ENCODE peak calls at places on chromosomes 5 and 9, in five cellular contexts. L is HuH-7.5; H is stimulated activated naive CD4-positive, alpha-beta T cell; A is PC-9; G is H54. K is an unnamed sample.

GRCh38 chr9:6616976-6617375 is 28.6 kb downstream of the GLDC start:
- DNase-seq in G (no peak), L (no peak), H (no peak), A (no peak), K (no peak)

GRCh38 chr9:114120192-114121014 is 21.3 kb upstream of the KIF12 start:
- DNase-seq in G (no peak), H (no peak), A (no peak), L (no peak), K (no peak)

GRCh38 chr5:159095882-159096554 is 3.7 kb downstream of the EBF1 start:
- DNase-seq in L (no peak), A (no peak), H (no peak), G (no peak), K (no peak)

GRCh38 chr9:129404621-129405020 is 216.3 kb downstream of the C9orf50 start:
- DNase-seq in A (no peak), H (no peak), L (no peak), G (no peak), K (no peak)

GRCh38 chr5:1108008-1108864 is 3.6 kb downstream of the SLC12A7 start:
- DNase-seq in G (no peak), A (no peak), L (no peak), H (no peak), K (no peak)

GRCh38 chr5:112529525-112529924 is 110.4 kb upstream of the EPB41L4A start:
- DNase-seq in A (no peak), H (no peak), G (no peak), L (no peak), K (no peak)

GRCh38 chr5:39815701-39816100 is 390.9 kb upstream of the DAB2 start:
- DNase-seq in H (no peak), A (no peak), L (peak), G (no peak), K (no peak)

GRCh38 chr9:10062629-10063395 is 550.0 kb downstream of the PTPRD start:
- DNase-seq in L (no peak), H (no peak), G (no peak), A (no peak), K (no peak)

GRCh38 chr5:170648546-170648945 is 135.0 kb upstream of the GABRP start:
- DNase-seq in L (no peak), A (no peak), G (no peak), H (no peak), K (no peak)

GRCh38 chr5:96037128-96037527 is 75.5 kb upstream of the ELL2 start:
- DNase-seq in H (no peak), L (no peak), G (no peak), A (peak), K (no peak)

GRCh38 chr5:174516741-174517140 is 207.6 kb upstream of the MSX2 start:
- DNase-seq in L (no peak), G (no peak), A (no peak), H (no peak), K (no peak)

GRCh38 chr9:25513509-25514033 is 164.7 kb downstream of the TUSC1 start:
- DNase-seq in G (no peak), L (no peak), H (no peak), A (peak), K (no peak)

GRCh38 chr9:99060621-99061020 is 44.3 kb upstream of the TGFBR1 start:
- DNase-seq in H (no peak), A (no peak), L (no peak), G (no peak), K (no peak)

GRCh38 chr9:130288926-130289705 is 23.6 kb downstream of the HMCN2 start:
- DNase-seq in H (no peak), G (no peak), A (no peak), L (no peak), K (no peak)

GRCh38 chr5:72656756-72657513 is 149.7 kb upstream of the ZNF366 start:
- DNase-seq in G (no peak), A (no peak), L (no peak), H (no peak), K (no peak)

GRCh38 chr9:95316794-95317118 is 753 bp downstream of the FANCC start:
- DNase-seq in H (no peak), A (peak), G (peak), L (peak), K (no peak)

GRCh38 chr9:108835831-108836230 is 20.0 kb downstream of the ACTL7B start:
- DNase-seq in G (no peak), A (no peak), H (no peak), L (no peak), K (no peak)

GRCh38 chr5:139658928-139659667 is 10.9 kb downstream of the CXXC5 start:
- DNase-seq in H (no peak), L (no peak), A (no peak), G (peak), K (no peak)

GRCh38 chr9:6552033-6552737 is 93.3 kb downstream of the GLDC start:
- DNase-seq in H (no peak), A (no peak), G (no peak), L (no peak), K (no peak)

GRCh38 chr5:3531320-3531986 is 64.2 kb upstream of the IRX1 start:
- DNase-seq in G (no peak), A (no peak), H (no peak), L (no peak), K (no peak)

GRCh38 chr5:149550608-149551226 is 522 bp downstream of the CSNK1A1 start:
- DNase-seq in L (no peak), A (no peak), G (no peak), H (peak), K (peak)

GRCh38 chr9:33193818-33194217 is 26.7 kb upstream of the B4GALT1 start:
- DNase-seq in A (peak), H (no peak), L (no peak), G (no peak), K (no peak)

GRCh38 chr5:1751864-1752822 is 47.5 kb downstream of the MRPL36 start:
- DNase-seq in G (no peak), L (no peak), A (no peak), H (no peak), K (no peak)

GRCh38 chr9:16425572-16425971 is 444.9 kb downstream of the BNC2 start:
- DNase-seq in H (no peak), G (no peak), L (no peak), A (no peak), K (no peak)

GRCh38 chr5:55096186-55096585 is 6.3 kb upstream of the GZMA start:
- DNase-seq in A (no peak), H (peak), L (no peak), G (no peak), K (peak)

GRCh38 chr5:73625314-73625904 is 587 bp upstream of the ARHGEF28 start:
- DNase-seq in A (peak), G (no peak), H (no peak), L (no peak), K (no peak)

GRCh38 chr5:149406203-149406978 is 27.3 kb upstream of the IL17B start:
- DNase-seq in L (no peak), G (no peak), H (no peak), A (no peak), K (no peak)

K was measured in central memory CD4-positive, alpha-beta T cell.